ENCODE peak calls at places on chromosomes 12 and 14, in nine cellular contexts. U is GM23338; Z is CD8-positive, alpha-beta memory T cell; Y is fibroblast of lung; V is tibial artery; P is DND-41; L is stomach; A is CD8-positive, alpha-beta T cell; B is aorta. R is an unnamed sample.

GRCh38 chr14:29255692-29256091 is 489.1 kb downstream of the FOXG1 start:
- DNase-seq in U (no peak), Z (no peak), Y (no peak), V (no peak), P (no peak), L (no peak), A (no peak), B (no peak), R (no peak)

GRCh38 chr12:12877789-12878455 is 13.4 kb upstream of the GPRC5A start:
- DNase-seq in U (no peak), Z (no peak), Y (no peak), V (no peak), P (no peak), L (no peak), A (no peak), B (peak), R (no peak)

GRCh38 chr12:6405963-6406362 is 22.0 kb downstream of the LTBR start:
- DNase-seq in U (no peak), Z (no peak), Y (no peak), V (no peak), P (no peak), L (no peak), A (no peak), B (no peak), R (no peak)

GRCh38 chr12:2891240-2892053 is 756 bp downstream of the TULP3 start:
- DNase-seq in U (peak), Z (no peak), Y (peak), V (peak), P (peak), L (peak), A (no peak), B (peak), R (peak)

GRCh38 chr14:36857136-36857535 is 195.5 kb downstream of the PAX9 start:
- DNase-seq in U (peak), Z (no peak), Y (no peak), V (no peak), P (no peak), L (no peak), A (no peak), B (no peak), R (no peak)

GRCh38 chr12:103668520-103668919 is 81.4 kb downstream of the STAB2 start:
- DNase-seq in U (no peak), Z (no peak), Y (no peak), V (no peak), P (no peak), L (no peak), A (no peak), B (no peak), R (no peak)

GRCh38 chr12:117842630-117843029 is 126.2 kb downstream of the KSR2 start:
- DNase-seq in U (peak), Z (no peak), Y (no peak), V (no peak), P (no peak), L (no peak), A (no peak), B (no peak), R (no peak)

GRCh38 chr12:81092053-81092452 is 14.2 kb downstream of the ACSS3 start:
- DNase-seq in U (no peak), Z (no peak), Y (no peak), V (no peak), P (no peak), L (no peak), A (no peak), B (no peak), R (no peak)

GRCh38 chr12:117063162-117063911 is 35.9 kb downstream of the TESC start:
- DNase-seq in U (peak), Z (peak), Y (no peak), V (no peak), P (peak), L (no peak), A (no peak), B (peak), R (peak)

GRCh38 chr14:69539631-69540410 is 34.9 kb downstream of the CCDC177 start:
- DNase-seq in U (no peak), Z (no peak), Y (peak), V (peak), P (no peak), L (peak), A (no peak), B (peak), R (no peak)

GRCh38 chr12:75666126-75666979 is 154.9 kb upstream of the KRR1 start:
- DNase-seq in U (no peak), Z (no peak), Y (no peak), V (no peak), P (no peak), L (no peak), A (no peak), B (no peak), R (no peak)

DNA sequence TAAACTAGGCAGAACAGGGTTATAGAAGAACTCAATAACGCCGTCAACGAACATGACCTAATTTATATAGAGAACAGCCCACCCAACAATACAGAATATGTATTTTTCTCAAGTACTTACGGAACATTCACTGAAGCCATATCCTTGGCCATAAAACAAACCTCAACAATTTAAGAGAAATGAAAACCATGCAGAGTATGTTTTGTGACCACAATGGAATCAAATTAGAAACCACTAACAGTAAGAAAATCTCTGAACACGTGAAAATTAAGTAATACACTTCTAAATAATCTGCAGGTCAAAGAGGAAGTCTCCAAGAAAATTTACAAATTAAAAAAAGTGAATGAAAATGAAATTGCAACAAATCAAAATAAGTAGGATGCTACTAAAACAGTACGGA is 9.4 kb downstream of the SART3 start:
- DNase-seq in U (no peak), Z (no peak), Y (peak), V (no peak), P (no peak), L (no peak), A (no peak), B (no peak), R (no peak)
- H3K27ac ChIP-seq in U (no peak), Z (no peak), Y (no peak), V (no peak), P (no peak), L (no peak), A (no peak), B (no peak), R (no peak)

GRCh38 chr14:32087907-32088306 is 10.8 kb downstream of the ARHGAP5 start:
- DNase-seq in U (no peak), Z (no peak), Y (no peak), V (no peak), P (no peak), L (no peak), A (no peak), B (no peak), R (no peak)
- H3K27ac ChIP-seq in U (no peak), Z (no peak), Y (no peak), V (no peak), P (no peak), L (no peak), A (no peak), B (no peak), R (no peak)

DNA sequence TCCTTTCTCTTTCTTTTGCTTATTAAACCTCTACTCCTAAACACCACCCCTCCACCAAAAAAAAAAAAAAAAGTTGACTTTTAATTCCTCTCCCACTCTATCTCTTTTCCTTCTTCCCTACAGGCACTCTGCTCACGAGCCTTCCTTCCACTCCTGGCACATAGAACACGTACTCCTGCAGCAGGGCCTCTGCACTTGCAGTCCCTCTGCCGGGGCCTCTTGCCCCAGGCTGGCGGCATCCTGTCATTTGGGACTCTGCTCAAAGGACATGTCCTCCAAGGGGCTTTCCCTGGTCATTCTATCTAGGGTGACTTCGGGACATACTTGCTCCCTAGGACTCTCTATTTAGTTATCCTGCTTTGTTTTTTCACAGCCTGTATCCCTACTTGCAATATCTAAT is 7.7 kb downstream of the FOS start:
- DNase-seq in U (peak), Z (no peak), Y (no peak), V (peak), P (no peak), L (no peak), A (no peak), B (no peak), R (no peak)
- H3K27ac ChIP-seq in U (no peak), Z (no peak), Y (no peak), V (no peak), P (no peak), L (no peak), A (no peak), B (no peak), R (no peak)

DNA sequence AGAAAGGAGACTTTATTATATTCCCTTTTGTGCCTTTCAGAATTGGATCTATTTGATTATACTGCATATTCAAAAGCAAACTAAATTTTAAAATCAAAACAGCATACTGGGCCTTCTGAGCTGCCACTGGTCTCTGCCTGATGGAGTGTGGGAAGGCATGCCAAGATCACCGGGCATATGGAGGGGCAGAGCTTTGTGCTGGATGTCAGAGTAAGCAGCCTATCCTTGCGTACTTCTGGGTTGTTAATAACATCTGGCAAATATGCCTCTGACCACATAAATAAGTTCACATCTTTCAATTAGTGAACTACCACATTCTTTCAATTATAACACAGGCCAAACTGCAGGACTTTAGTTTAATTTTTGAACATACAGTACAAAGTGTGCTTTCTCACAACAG is 18.3 kb downstream of the MLH3 start:
- DNase-seq in U (no peak), Z (no peak), Y (no peak), V (no peak), P (no peak), L (no peak), A (no peak), B (no peak), R (no peak)
- H3K27ac ChIP-seq in U (no peak), Z (no peak), Y (no peak), V (no peak), P (no peak), L (no peak), A (no peak), B (no peak), R (no peak)

GRCh38 chr14:99745307-99745951 is 47.8 kb upstream of the EML1 start:
- DNase-seq in U (no peak), Z (no peak), Y (peak), V (no peak), P (no peak), L (no peak), A (no peak), B (no peak), R (no peak)
- H3K27ac ChIP-seq in U (no peak), Z (no peak), Y (peak), V (peak), P (no peak), L (peak), A (no peak), B (peak), R (no peak)

GRCh38 chr12:122081108-122081696 is 2.6 kb downstream of the MLXIP start:
- DNase-seq in U (no peak), Z (no peak), Y (peak), V (peak), P (no peak), L (no peak), A (no peak), B (peak), R (no peak)
- H3K27ac ChIP-seq in U (no peak), Z (peak), Y (peak), V (peak), P (peak), L (peak), A (peak), B (peak), R (peak)

GRCh38 chr12:26833692-26834168 is 736 bp upstream of the ITPR2 start:
- DNase-seq in U (peak), Z (peak), Y (peak), V (peak), P (peak), L (peak), A (no peak), B (peak), R (peak)
- H3K27ac ChIP-seq in U (peak), Z (no peak), Y (peak), V (peak), P (peak), L (peak), A (peak), B (no peak), R (peak)

GRCh38 chr14:63654346-63654745 is 12.7 kb upstream of the WDR89 start:
- DNase-seq in U (no peak), Z (no peak), Y (no peak), V (no peak), P (no peak), L (no peak), A (no peak), B (no peak), R (no peak)
- H3K27ac ChIP-seq in U (no peak), Z (no peak), Y (no peak), V (no peak), P (no peak), L (no peak), A (no peak), B (no peak), R (no peak)

R was measured in CD4-positive, alpha-beta T cell.